ENCODE peak calls at places on chromosomes 1 and 21, in four cellular contexts. One of them, this sample, is unnamed.
A peak's percentile ranks its signal among the peaks of the same experiment; 100 is the strongest.

GRCh38 chr1:21693732-21694131 is 24.6 kb upstream of the RAP1GAP start:
- DNase-seq in colonic mucosa: no peak
- DNase-seq in lung: no peak
- DNase-seq in breast epithelium: no peak
- DNase-seq in this sample: no peak

GRCh38 chr1:203291201-203292096 is 13.9 kb upstream of the BTG2 start:
- DNase-seq in colonic mucosa: peak; percentile 90
- DNase-seq in lung: no peak
- DNase-seq in breast epithelium: no peak
- DNase-seq in this sample: no peak

GRCh38 chr1:177517556-177517955 is 346.8 kb downstream of the BRINP2 start:
- DNase-seq in breast epithelium: no peak
- DNase-seq in lung: no peak
- DNase-seq in colonic mucosa: no peak
- DNase-seq in this sample: no peak

GRCh38 chr1:167465751-167466150 is 52.6 kb downstream of the CD247 start:
- DNase-seq in colonic mucosa: no peak
- DNase-seq in lung: no peak
- DNase-seq in breast epithelium: peak; percentile 3
- DNase-seq in this sample: no peak

GRCh38 chr1:216710042-216710441 is 13.2 kb downstream of the ESRRG start:
- DNase-seq in colonic mucosa: no peak
- DNase-seq in breast epithelium: no peak
- DNase-seq in lung: no peak
- DNase-seq in this sample: no peak

GRCh38 chr1:38018864-38019343 is 6.4 kb downstream of the UTP11 start:
- DNase-seq in breast epithelium: no peak
- DNase-seq in lung: no peak
- DNase-seq in colonic mucosa: no peak
- DNase-seq in this sample: no peak

GRCh38 chr1:17347769-17348592 is 24.0 kb upstream of the PADI6 start:
- DNase-seq in lung: no peak
- DNase-seq in breast epithelium: no peak
- DNase-seq in colonic mucosa: no peak
- DNase-seq in this sample: no peak

GRCh38 chr1:151024540-151025146 is 11.7 kb upstream of the BNIPL start:
- DNase-seq in breast epithelium: peak; percentile 61
- DNase-seq in colonic mucosa: peak; percentile 83
- DNase-seq in lung: peak; percentile 82
- DNase-seq in this sample: peak; percentile 93

GRCh38 chr1:17582124-17582768 is 42.7 kb downstream of the ARHGEF10L start:
- DNase-seq in colonic mucosa: no peak
- DNase-seq in breast epithelium: peak; percentile 79
- DNase-seq in lung: no peak
- DNase-seq in this sample: no peak

GRCh38 chr1:198623920-198624647 is 14.8 kb upstream of the PTPRC start:
- DNase-seq in lung: no peak
- DNase-seq in breast epithelium: no peak
- DNase-seq in colonic mucosa: no peak
- DNase-seq in this sample: no peak

GRCh38 chr21:38208118-38208517 is 48.7 kb upstream of the KCNJ15 start:
- DNase-seq in lung: no peak
- DNase-seq in colonic mucosa: no peak
- DNase-seq in breast epithelium: no peak
- DNase-seq in this sample: no peak

GRCh38 chr1:208374391-208374941 is 130.3 kb upstream of the PLXNA2 start:
- DNase-seq in lung: no peak
- DNase-seq in colonic mucosa: no peak
- DNase-seq in breast epithelium: no peak
- DNase-seq in this sample: no peak

GRCh38 chr1:64941466-64942117 is 24.8 kb downstream of the JAK1 start:
- DNase-seq in lung: no peak
- DNase-seq in breast epithelium: no peak
- DNase-seq in colonic mucosa: no peak
- DNase-seq in this sample: no peak

GRCh38 chr1:97814121-97814520 is 106.7 kb downstream of the DPYD start:
- DNase-seq in colonic mucosa: no peak
- DNase-seq in breast epithelium: no peak
- DNase-seq in lung: no peak
- DNase-seq in this sample: no peak

GRCh38 chr1:46081206-46081605 is 51.2 kb downstream of the PIK3R3 start:
- DNase-seq in lung: no peak
- DNase-seq in colonic mucosa: no peak
- DNase-seq in breast epithelium: no peak
- DNase-seq in this sample: no peak

GRCh38 chr1:245715291-245715701 is 560.5 kb downstream of the KIF26B start:
- DNase-seq in breast epithelium: no peak
- DNase-seq in colonic mucosa: no peak
- DNase-seq in lung: no peak
- DNase-seq in this sample: no peak

GRCh38 chr21:25456672-25457071 is 150.6 kb downstream of the MRPL39 start:
- DNase-seq in breast epithelium: no peak
- DNase-seq in lung: no peak
- DNase-seq in colonic mucosa: no peak
- DNase-seq in this sample: no peak

GRCh38 chr1:69700770-69701169 is 133.0 kb downstream of the LRRC7 start:
- DNase-seq in colonic mucosa: no peak
- DNase-seq in lung: no peak
- DNase-seq in breast epithelium: no peak
- DNase-seq in this sample: no peak

GRCh38 chr1:24871306-24871901 is 58.7 kb downstream of the RUNX3 start:
- DNase-seq in breast epithelium: no peak
- DNase-seq in colonic mucosa: peak; percentile 16
- DNase-seq in lung: no peak
- DNase-seq in this sample: no peak

GRCh38 chr1:63321061-63321787 is 1.1 kb upstream of the FOXD3 start:
- DNase-seq in lung: no peak
- DNase-seq in colonic mucosa: no peak
- DNase-seq in breast epithelium: no peak
- DNase-seq in this sample: peak; percentile 68

GRCh38 chr1:90612033-90612432 is 105.1 kb downstream of the BARHL2 start:
- DNase-seq in breast epithelium: no peak
- DNase-seq in colonic mucosa: no peak
- DNase-seq in lung: no peak
- DNase-seq in this sample: no peak

GRCh38 chr1:223245983-223246382 is 102.9 kb upstream of the TLR5 start:
- DNase-seq in breast epithelium: no peak
- DNase-seq in lung: no peak
- DNase-seq in colonic mucosa: no peak
- DNase-seq in this sample: no peak

GRCh38 chr1:236753554-236753953 is 41.5 kb upstream of the MTR start:
- DNase-seq in colonic mucosa: no peak
- DNase-seq in breast epithelium: no peak
- DNase-seq in lung: no peak
- DNase-seq in this sample: no peak

GRCh38 chr1:226951286-226952120 is 11.4 kb downstream of the COQ8A start:
- DNase-seq in colonic mucosa: no peak
- DNase-seq in lung: no peak
- DNase-seq in breast epithelium: no peak
- DNase-seq in this sample: no peak

GRCh38 chr21:26124896-26125295 is 45.7 kb downstream of the APP start:
- DNase-seq in colonic mucosa: no peak
- DNase-seq in breast epithelium: no peak
- DNase-seq in lung: no peak
- DNase-seq in this sample: no peak

GRCh38 chr1:16013220-16013907 is 4.5 kb downstream of the HSPB7 start:
- DNase-seq in lung: no peak
- DNase-seq in colonic mucosa: peak; percentile 63
- DNase-seq in breast epithelium: peak; percentile 69
- DNase-seq in this sample: no peak
- H3K4me3 ChIP-seq in lung: no peak overlapping the region
- H3K4me3 ChIP-seq in colonic mucosa: peak overlapping the region; percentile 43
- H3K4me3 ChIP-seq in breast epithelium: peak overlapping the region; percentile 48
- H3K4me3 ChIP-seq in this sample: peak overlapping the region; percentile 46

DNA sequence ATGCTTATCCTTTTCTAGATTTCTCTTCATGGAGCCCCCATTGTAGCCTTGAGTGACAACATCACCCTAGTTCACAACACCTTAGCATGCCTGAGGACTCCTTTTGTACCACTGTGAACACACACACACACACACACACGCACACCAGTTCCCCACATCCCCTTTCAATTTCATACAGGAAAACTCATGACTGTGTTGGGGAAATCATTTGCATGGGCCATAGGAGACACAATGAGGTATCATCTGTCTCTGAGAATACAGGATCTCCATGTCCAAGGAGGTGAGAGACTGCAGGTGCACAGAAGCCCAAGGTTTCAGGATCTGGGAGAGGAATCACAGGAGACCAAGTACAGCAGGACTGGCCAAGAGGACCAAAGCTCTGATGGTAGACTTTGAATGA is 119.7 kb downstream of the TPTE start:
- DNase-seq in lung: no peak
- DNase-seq in breast epithelium: no peak
- DNase-seq in colonic mucosa: no peak
- DNase-seq in this sample: no peak
- H3K4me3 ChIP-seq in lung: no peak overlapping the region
- H3K4me3 ChIP-seq in breast epithelium: no peak overlapping the region
- H3K4me3 ChIP-seq in colonic mucosa: no peak overlapping the region
- H3K4me3 ChIP-seq in this sample: no peak overlapping the region

DNA sequence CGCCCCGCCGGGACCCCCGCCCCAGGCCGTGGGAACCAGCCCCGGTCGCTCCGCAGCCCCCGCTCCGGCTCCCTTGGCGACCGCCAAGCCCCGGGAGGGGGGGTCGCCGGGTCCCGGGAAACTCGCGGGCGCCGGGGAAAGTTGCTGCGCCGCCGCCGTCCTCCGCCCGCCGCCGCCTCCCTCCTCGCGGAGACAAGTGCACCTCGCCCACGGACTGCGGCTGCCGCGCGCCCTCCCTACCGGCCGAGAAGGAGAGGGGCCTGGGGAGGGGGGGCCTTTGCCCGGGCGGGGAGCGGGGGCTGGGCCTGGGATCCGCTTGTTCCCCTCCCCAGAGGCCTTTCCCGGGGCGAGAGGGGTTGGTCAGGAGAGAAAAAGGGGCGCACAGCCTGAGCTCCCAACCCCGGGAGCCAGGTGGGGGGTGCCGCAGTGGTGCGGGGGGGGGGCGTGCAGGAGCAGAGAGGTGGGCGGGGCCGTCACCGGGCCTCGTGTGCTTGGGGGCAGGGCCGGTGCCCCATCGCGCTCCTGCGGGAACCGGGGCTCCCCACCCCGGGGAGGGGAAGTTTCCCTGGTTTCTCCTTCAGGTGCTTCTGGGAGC is 592 bp downstream of the AGRN start:
- DNase-seq in breast epithelium: no peak
- DNase-seq in colonic mucosa: no peak
- DNase-seq in lung: no peak
- DNase-seq in this sample: no peak
- H3K4me3 ChIP-seq in breast epithelium: peak overlapping the region; percentile 80
- H3K4me3 ChIP-seq in colonic mucosa: peak overlapping the region; percentile 75
- H3K4me3 ChIP-seq in lung: peak overlapping the region; percentile 72
- H3K4me3 ChIP-seq in this sample: peak overlapping the region; percentile 81

DNA sequence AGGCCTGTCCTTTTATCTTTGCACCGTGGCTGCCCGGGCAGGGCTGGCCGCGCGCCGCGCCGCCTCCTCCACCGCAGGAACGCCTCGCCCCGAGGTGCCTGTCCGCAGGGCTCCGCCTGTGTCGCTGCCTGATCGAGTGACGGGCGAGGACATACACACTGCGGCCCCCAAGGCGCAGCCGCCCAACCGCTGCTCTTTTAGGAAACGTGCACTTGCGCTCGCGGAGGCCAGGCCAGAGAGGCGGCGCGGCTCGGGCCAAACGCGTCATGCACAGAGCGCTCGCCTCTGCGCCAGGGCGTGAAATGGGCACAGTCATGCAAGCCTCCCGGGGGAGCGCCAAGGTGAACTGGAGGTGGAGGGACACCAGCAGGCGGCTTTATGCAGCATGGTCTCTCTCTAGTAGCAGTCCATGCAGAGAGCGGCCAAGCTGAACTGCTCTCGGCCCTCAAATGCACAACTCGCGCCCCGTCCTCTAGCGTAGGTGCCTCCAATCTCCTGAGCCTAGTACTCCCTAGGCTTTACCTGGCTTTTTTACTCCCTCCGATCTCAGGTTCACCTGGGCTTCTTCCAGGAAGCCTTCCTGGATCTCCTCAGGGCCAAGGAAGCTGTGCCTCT is 12.9 kb downstream of the TRABD2B start:
- DNase-seq in lung: no peak
- DNase-seq in breast epithelium: no peak
- DNase-seq in colonic mucosa: no peak
- DNase-seq in this sample: no peak
- H3K4me3 ChIP-seq in lung: no peak overlapping the region
- H3K4me3 ChIP-seq in breast epithelium: no peak overlapping the region
- H3K4me3 ChIP-seq in colonic mucosa: no peak overlapping the region
- H3K4me3 ChIP-seq in this sample: no peak overlapping the region